ENCODE peak calls at places on chromosome 9, in nine cellular contexts. X is CD8-positive, alpha-beta T cell; F is PC-3; Q is testis; J is A549; T is MM.1S; A is cardiac muscle cell; O is kidney; C is breast epithelium. W is an unnamed sample.

GRCh38 chr9:85960688-85961093 is 19.7 kb downstream of the NAA35 start:
- DNase-seq in X (no peak), F (no peak), Q (no peak), J (no peak), T (no peak), A (peak; percentile 35), O (no peak), C (no peak), W (no peak)

GRCh38 chr9:136605966-136606365 is 56.8 kb upstream of the EGFL7 start:
- DNase-seq in X (no peak), F (no peak), Q (no peak), J (no peak), T (no peak), A (no peak), O (no peak), C (no peak), W (peak; percentile 30)

GRCh38 chr9:91060520-91061343 is 259.1 kb downstream of the SYK start:
- DNase-seq in X (no peak), F (peak; percentile 94), Q (peak; percentile 48), J (peak; percentile 91), T (no peak), A (peak; percentile 97), O (no peak), C (peak; percentile 40), W (no peak)

GRCh38 chr9:135282001-135282731 is 194.7 kb downstream of the OLFM1 start:
- DNase-seq in X (no peak), F (peak; percentile 65), Q (peak; percentile 53), J (peak; percentile 27), T (peak; percentile 49), A (peak; percentile 37), O (peak; percentile 91), C (peak; percentile 80), W (peak; percentile 74)

GRCh38 chr9:117413346-117414219 is 1.3 kb downstream of the ASTN2 start:
- DNase-seq in X (no peak), F (no peak), Q (peak; percentile 32), J (no peak), T (no peak), A (no peak), O (peak; percentile 69), C (no peak), W (no peak)

GRCh38 chr9:13278368-13279246 is 885 bp downstream of the MPDZ start:
- DNase-seq in X (no peak), F (peak; percentile 14), Q (peak; percentile 80), J (peak; percentile 71), T (no peak), A (peak; percentile 87), O (peak; percentile 84), C (peak; percentile 62), W (peak; percentile 75)

GRCh38 chr9:112624711-112625707 is 92.9 kb downstream of the INIP start:
- DNase-seq in X (no peak), F (peak; percentile 3), Q (no peak), J (no peak), T (no peak), A (no peak), O (no peak), C (no peak), W (no peak)

GRCh38 chr9:121776739-121777637 is 125.6 kb downstream of the DAB2IP start:
- DNase-seq in X (no peak), F (no peak), Q (no peak), J (no peak), T (no peak), A (no peak), O (no peak), C (no peak), W (no peak)

GRCh38 chr9:105901514-105902109 is 207.3 kb downstream of the TMEM38B start:
- DNase-seq in X (no peak), F (peak; percentile 67), Q (peak; percentile 67), J (peak; percentile 52), T (peak; percentile 30), A (peak; percentile 58), O (no peak), C (no peak), W (peak; percentile 44)

GRCh38 chr9:1198085-1198484 is 147.9 kb downstream of the DMRT2 start:
- DNase-seq in X (no peak), F (peak; percentile 88), Q (no peak), J (no peak), T (no peak), A (no peak), O (no peak), C (no peak), W (no peak)

GRCh38 chr9:24504521-24504920 is 41.2 kb downstream of the IZUMO3 start:
- DNase-seq in X (no peak), F (no peak), Q (no peak), J (no peak), T (no peak), A (no peak), O (no peak), C (no peak), W (no peak)

DNA sequence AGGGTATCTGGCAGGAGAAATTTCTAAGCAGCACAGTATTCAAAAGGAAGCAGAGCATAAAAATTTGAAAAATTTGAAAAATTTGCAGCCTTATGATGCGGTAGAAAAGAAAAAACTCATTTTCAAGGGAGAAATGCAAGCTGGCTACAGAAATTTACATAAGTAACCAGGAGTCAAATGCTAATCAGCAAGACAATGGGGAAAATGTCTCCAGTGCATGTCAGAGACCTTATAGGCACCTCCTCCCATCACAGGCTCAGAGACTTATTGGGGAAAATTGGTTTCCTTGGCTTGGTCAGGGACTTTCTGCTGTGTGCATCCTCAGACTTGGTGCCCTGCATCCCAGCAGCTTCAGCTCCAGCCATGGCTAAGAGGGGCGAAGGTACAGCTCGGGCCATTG is 35.8 kb downstream of the IZUMO3 start:
- DNase-seq in X (no peak), F (no peak), Q (no peak), J (no peak), T (no peak), A (no peak), O (no peak), C (no peak), W (no peak)
- H3K27ac ChIP-seq in X (no peak overlapping the region), F (no peak overlapping the region), Q (no peak overlapping the region), J (no peak overlapping the region), T (no peak overlapping the region), A (no peak overlapping the region), O (no peak overlapping the region), C (no peak overlapping the region), W (no peak overlapping the region)

DNA sequence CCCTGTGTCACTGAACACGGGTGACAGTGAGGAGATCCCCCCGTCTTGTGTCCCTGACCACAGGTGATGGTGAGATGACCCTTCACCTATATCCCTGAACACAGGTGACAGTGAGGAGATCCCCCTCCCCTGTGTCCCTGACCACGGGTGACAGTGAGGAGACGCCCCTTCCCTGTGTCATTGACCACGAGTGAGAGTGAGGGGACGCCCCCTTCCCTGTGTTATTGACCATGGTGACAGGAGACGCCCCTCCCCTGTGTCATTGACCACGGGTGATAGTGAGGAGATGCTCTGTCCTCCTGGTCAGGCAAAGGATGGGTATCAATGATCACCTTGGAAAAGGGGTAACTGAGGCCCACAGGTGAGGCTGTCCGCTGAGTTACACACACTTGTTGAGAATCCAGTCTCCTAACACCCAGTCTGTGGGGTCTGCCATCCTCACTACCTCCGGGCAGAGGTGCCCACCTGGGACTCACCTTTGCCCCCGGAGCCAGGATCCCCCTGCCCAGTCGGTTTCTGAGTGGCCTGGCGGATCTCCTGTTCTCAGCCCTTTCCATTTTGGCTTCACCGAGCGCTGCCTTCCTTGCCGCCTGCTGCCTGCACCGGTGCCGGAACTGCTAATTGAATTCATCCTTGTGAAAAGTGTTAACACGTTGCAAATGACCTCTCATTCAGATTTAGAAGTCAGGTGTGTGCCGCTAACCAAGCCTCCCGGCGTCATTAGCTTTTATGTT is 68.2 kb upstream of the BARHL1 start:
- DNase-seq in X (no peak), F (no peak), Q (no peak), J (no peak), T (no peak), A (no peak), O (no peak), C (no peak), W (no peak)
- TF ChIP-seq CTCF in X (no peak), F (no peak), Q (no peak), J (no peak), T (no peak), A (no peak), O (no peak), C (no peak), W (no peak)

GRCh38 chr9:35643046-35643445 is 7.7 kb downstream of the SIT1 start:
- DNase-seq in X (no peak), F (no peak), Q (no peak), J (no peak), T (no peak), A (no peak), O (no peak), C (no peak), W (no peak)

GRCh38 chr9:35649431-35650340 is 1.0 kb downstream of the SIT1 start:
- DNase-seq in X (peak; percentile 43), F (no peak), Q (no peak), J (no peak), T (no peak), A (peak; percentile 56), O (peak; percentile 80), C (no peak), W (no peak)

GRCh38 chr9:35650341-35651158 is at the start of gene SIT1:
- DNase-seq in X (no peak), F (no peak), Q (no peak), J (no peak), T (no peak), A (no peak), O (peak; percentile 79), C (no peak), W (no peak)

GRCh38 chr9:35646583-35647265 is 4.0 kb downstream of the SIT1 start:
- DNase-seq in X (peak; percentile 85), F (peak; percentile 87), Q (peak; percentile 95), J (peak; percentile 90), T (peak; percentile 88), A (peak; percentile 93), O (peak; percentile 97), C (peak; percentile 92), W (peak; percentile 86)

DNA sequence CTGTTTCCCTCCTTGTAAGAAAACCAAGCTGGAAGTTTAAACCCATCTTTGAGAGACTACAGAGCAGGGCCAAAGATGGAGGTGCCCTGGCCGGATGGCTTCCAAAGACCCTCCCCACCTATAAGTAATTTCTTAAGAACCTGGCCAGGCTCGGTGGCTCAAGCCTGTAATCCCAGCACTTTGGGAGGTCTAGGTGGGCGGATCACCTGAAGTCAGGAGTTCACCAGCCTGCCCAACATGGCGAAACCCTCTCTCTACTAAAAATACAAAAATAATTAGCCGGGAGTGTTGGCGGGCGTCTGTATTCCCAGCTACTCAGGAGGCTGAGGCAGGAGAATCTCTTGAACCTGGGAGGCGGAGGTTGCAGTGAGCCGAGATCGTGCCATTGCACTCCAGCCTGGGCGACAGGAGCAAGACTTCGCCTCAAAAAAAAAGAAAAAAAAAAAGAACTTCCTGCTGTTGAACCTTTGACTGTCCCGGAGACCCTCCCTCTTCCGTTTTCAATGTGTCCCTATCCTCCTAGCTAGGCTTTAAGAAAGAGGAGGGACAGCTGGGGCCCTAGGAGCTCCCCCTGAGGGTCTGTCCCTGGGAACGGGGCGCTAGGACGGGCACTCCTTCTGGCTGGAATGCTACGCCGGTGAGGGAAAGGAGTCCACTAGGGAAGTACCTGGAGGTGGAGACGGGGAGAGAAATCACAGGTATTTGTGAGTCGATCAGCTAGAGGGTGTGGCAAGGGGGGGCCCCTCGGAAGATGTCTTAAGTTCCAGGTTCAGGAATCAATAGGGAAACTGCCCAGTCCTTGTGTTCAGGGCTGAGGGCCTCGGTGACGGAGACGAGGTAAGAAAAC is 4.8 kb downstream of the SIT1 start:
- DNase-seq in X (no peak), F (peak; percentile 36), Q (peak; percentile 50), J (no peak), T (peak; percentile 43), A (peak; percentile 30), O (no peak), C (peak; percentile 72), W (peak; percentile 55)
- H3K27ac ChIP-seq in X (peak overlapping the region; percentile 67), F (no peak overlapping the region), Q (peak overlapping the region; percentile 40), J (peak overlapping the region; percentile 93), T (no peak overlapping the region), A (peak overlapping the region; percentile 90), O (peak overlapping the region; percentile 88), C (peak overlapping the region; percentile 95), W (peak overlapping the region; percentile 86)

GRCh38 chr9:126502417-126503332 is 111.1 kb upstream of the LMX1B start:
- DNase-seq in X (no peak), F (no peak), Q (no peak), J (no peak), T (no peak), A (no peak), O (peak; percentile 72), C (no peak), W (no peak)
- TF ChIP-seq CTCF in X (no peak), F (no peak), Q (no peak), J (no peak), T (no peak), A (no peak), O (no peak), C (no peak), W (no peak)

W was measured in dorsolateral prefrontal cortex.